ENCODE peak calls at places on chromosomes 6 and 20, in ten cellular contexts. X, Y, O, H, Q, S, A, M, J and N are unnamed samples.

GRCh38 chr6:132041706-132042105 is 90.5 kb upstream of the CCN2 start:
- DNase-seq in A (no peak), X (no peak), M (no peak), Y (no peak), H (no peak), Q (no peak), S (no peak), J (no peak), O (no peak), N (no peak)

GRCh38 chr6:120077489-120077888 is 727.9 kb upstream of the MAN1A1 start:
- DNase-seq in H (no peak), A (no peak), Y (no peak), M (peak), J (no peak), S (no peak), O (no peak), Q (no peak), X (no peak), N (no peak)

GRCh38 chr6:110738899-110739365 is 76.3 kb downstream of the CDK19 start:
- DNase-seq in H (no peak), S (no peak), A (no peak), J (no peak), X (no peak), O (no peak), Q (no peak), Y (no peak), M (no peak), N (peak)

GRCh38 chr6:114202389-114202788 is 140.4 kb downstream of the HS3ST5 start:
- DNase-seq in S (no peak), H (no peak), Q (no peak), J (no peak), O (no peak), Y (no peak), A (no peak), M (no peak), X (no peak), N (no peak)

GRCh38 chr6:139323511-139324445 is 32.0 kb upstream of the TXLNB start:
- DNase-seq in S (peak), Q (peak), J (peak), M (peak), H (no peak), X (no peak), A (peak), O (peak), Y (peak), N (peak)

GRCh38 chr6:45921703-45922270 is 93.9 kb downstream of the CLIC5 start:
- DNase-seq in Y (no peak), S (peak), X (no peak), H (no peak), M (no peak), Q (peak), J (no peak), A (no peak), O (no peak), N (no peak)

GRCh38 chr6:82022614-82023102 is 224.9 kb downstream of the IBTK start:
- DNase-seq in O (no peak), A (no peak), Y (no peak), Q (no peak), S (no peak), H (no peak), M (no peak), J (no peak), X (no peak), N (no peak)

GRCh38 chr6:136051140-136051775 is 198.9 kb downstream of the MTFR2 start:
- DNase-seq in M (no peak), S (no peak), A (no peak), O (no peak), Y (no peak), J (no peak), H (no peak), Q (peak), X (no peak), N (no peak)

GRCh38 chr20:47278907-47279348 is 77.6 kb downstream of the ZMYND8 start:
- DNase-seq in O (no peak), M (no peak), S (peak), A (no peak), J (no peak), Q (no peak), Y (no peak), X (no peak), H (no peak), N (no peak)

GRCh38 chr6:111487656-111488055 is 4.6 kb upstream of the REV3L start:
- DNase-seq in A (no peak), M (no peak), O (no peak), S (no peak), H (no peak), J (no peak), Q (no peak), Y (no peak), X (no peak), N (no peak)

GRCh38 chr6:111478064-111478476 is 4.9 kb downstream of the REV3L start:
- DNase-seq in H (no peak), J (no peak), M (no peak), S (no peak), A (no peak), Q (no peak), Y (no peak), X (no peak), O (no peak), N (no peak)

GRCh38 chr6:114272582-114272981 is 70.2 kb downstream of the HS3ST5 start:
- DNase-seq in Y (no peak), M (no peak), H (no peak), O (no peak), A (no peak), S (no peak), X (no peak), J (no peak), Q (no peak), N (no peak)

GRCh38 chr6:151413372-151414145 is 22.2 kb upstream of the ZBTB2 start:
- DNase-seq in X (no peak), Y (no peak), Q (no peak), S (no peak), A (no peak), M (no peak), J (no peak), H (no peak), O (no peak), N (no peak)

GRCh38 chr6:139534472-139535115 is 160.1 kb upstream of the CITED2 start:
- DNase-seq in M (no peak), A (no peak), Y (no peak), S (no peak), O (no peak), X (no peak), Q (no peak), H (no peak), J (no peak), N (peak)

GRCh38 chr6:42296614-42297013 is 79.0 kb upstream of the MRPS10 start:
- DNase-seq in H (no peak), A (no peak), Q (no peak), S (no peak), O (no peak), J (no peak), X (no peak), M (no peak), Y (no peak), N (no peak)

GRCh38 chr20:36802326-36803223 is 29.0 kb upstream of the DSN1 start:
- DNase-seq in Y (no peak), O (no peak), S (no peak), J (no peak), Q (no peak), X (no peak), H (no peak), A (no peak), M (no peak), N (no peak)

GRCh38 chr20:63702751-63703470 is 4.9 kb downstream of the ARFRP1 start:
- DNase-seq in M (no peak), J (no peak), Y (no peak), X (no peak), A (no peak), O (no peak), Q (no peak), S (peak), H (no peak), N (no peak)

GRCh38 chr6:166460473-166461437 is 78.0 kb upstream of the MPC1 start:
- DNase-seq in H (no peak), M (peak), S (no peak), A (peak), J (no peak), Q (no peak), Y (no peak), O (no peak), X (no peak), N (no peak)

DNA sequence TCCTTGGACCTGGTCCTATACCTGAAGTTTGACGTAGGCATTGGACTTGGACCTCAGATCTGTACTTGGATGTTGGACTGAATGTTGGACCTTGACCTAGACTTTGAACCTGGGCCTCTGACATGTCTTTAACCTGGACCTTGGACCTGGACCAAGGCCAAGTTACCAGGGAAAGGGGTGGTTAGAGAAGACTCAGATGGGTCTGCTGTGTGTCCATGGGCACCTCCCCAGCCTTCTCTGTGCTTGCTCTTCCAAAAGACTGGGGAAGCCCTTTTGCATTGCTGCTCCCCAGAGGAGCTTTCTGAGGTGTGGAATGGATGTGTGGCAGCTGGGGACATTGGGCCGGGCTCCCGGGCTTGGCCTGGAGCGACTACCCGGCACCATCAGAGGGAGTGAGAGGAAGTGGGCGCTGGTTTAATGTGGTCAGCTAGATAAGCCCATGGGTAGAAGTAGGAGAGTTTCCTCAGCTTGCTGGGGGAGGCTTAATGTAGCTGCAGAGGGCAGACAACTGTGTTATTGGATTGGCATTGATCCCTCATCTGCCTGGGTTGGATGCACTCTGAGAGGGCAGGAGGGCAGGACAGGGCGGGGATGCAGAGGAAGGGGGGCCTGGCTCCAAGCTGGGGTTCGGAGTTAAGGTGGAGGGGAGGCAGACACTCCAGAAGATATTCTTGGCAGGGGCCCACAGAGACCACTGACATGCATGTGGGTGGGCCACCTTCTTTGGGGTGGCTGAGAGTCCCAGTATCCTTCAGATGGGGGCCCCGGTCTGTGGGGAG is 4.2 kb downstream of the SCRT2 start:
- DNase-seq in Y (no peak), X (no peak), S (no peak), O (no peak), M (no peak), Q (no peak), J (no peak), A (no peak), H (no peak), N (no peak)
- TF ChIP-seq POLR2A in Y (no peak), X (no peak), S (no peak), O (no peak), M (no peak), Q (no peak), J (no peak), A (no peak), H (no peak), N (no peak)

GRCh38 chr20:51562334-51563140 is 20.0 kb upstream of the NFATC2 start:
- DNase-seq in Y (no peak), M (peak), Q (peak), X (peak), A (peak), H (peak), S (peak), J (peak), O (peak), N (peak)
- TF ChIP-seq POLR2A in Y (no peak), M (no peak), Q (peak), X (no peak), A (no peak), H (no peak), S (peak), J (peak), O (peak), N (peak)

DNA sequence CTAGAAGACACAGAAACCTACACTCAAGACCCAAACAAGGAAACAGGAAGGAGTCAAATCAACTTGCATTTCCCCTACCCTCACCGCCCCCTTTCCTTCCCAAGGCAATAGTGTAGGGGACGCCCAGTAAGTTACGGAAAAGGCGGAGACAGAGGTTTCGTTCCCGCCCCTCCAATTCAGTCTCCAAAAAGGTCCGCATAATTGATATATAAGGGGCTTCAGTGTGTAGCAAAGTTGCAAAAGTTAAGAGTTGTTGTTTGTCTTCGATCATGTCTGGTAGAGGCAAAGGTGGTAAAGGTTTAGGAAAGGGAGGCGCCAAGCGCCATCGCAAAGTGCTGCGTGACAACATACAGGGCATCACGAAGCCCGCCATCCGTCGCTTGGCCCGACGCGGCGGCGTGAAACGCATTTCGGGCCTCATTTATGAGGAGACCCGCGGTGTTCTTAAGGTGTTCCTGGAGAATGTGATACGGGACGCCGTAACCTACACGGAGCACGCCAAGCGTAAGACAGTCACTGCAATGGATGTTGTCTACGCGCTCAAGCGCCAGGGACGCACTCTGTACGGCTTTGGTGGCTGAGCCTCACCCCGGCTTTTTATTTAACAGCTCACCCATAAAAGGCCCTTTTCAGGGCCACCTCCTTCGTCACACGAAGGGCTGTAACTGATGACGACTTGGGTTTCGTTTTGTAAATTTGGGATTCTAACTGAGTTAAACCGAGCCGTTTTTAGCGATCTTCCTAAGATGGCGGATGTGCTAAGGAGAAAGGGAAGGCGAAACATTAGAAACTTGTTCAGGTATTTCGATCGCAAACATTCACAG is 124.6 kb upstream of the BTN3A2 start:
- DNase-seq in Y (no peak), X (no peak), Q (peak), M (peak), O (peak), J (peak), H (no peak), A (peak), S (peak), N (no peak)
- TF ChIP-seq POLR2A in Y (peak), X (peak), Q (peak), M (no peak), O (peak), J (peak), H (no peak), A (peak), S (peak), N (peak)

GRCh38 chr20:45972500-45973183 is 639 bp upstream of the ZNF335 start:
- DNase-seq in O (no peak), J (no peak), M (no peak), A (peak), X (peak), S (peak), Y (no peak), H (no peak), Q (no peak), N (no peak)
- TF ChIP-seq POLR2A in O (no peak), J (no peak), M (no peak), A (no peak), X (no peak), S (no peak), Y (no peak), H (peak), Q (no peak), N (no peak)

GRCh38 chr6:18395177-18395850 is 8.2 kb downstream of the RNF144B start:
- DNase-seq in Y (no peak), M (no peak), J (peak), S (no peak), O (no peak), H (no peak), Q (no peak), A (no peak), X (no peak), N (no peak)
- TF ChIP-seq POLR2A in Y (no peak), M (no peak), J (no peak), S (no peak), O (no peak), H (no peak), Q (no peak), A (no peak), X (no peak), N (no peak)

DNA sequence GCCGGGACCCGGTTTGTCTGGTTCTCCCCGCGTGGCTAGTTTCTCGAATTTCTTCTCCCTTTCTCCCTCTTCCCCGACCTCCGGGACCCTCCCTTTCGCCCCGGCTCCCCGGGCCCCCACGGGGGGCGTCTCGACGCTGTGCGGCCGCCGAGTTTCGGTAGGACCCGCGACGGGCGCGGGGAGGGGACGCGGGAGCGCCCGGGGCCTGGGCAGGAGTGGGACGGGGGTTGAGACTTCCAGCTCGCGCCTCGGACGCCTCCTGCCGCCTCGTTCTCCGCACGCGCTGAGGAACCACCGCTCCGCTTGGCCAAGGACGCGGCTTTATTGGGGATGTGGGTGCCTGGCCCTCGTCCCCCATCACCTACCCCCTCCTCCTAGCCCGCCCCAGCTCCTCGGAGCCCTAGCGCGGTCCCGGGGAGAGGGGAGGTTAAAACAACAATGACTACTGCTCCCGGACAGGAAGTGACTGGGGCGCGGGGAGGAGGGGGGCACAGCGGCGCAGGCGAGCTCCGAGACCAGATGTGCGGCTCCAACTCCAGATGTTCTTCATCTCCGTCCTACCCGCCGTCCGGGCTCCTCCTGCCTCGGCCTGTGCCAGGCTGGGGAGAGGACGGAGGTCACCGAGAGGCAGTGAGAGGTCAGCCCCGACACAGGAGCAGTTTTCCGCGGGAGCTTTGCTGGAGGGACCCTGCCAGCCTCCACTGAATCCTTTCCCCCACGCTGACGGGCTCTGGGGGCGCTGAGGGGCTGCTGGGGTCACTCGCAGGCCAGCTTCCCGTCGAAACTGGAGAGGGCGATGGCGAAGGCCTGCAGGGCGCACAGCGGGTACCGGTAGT is 910 bp upstream of the TEAD3 start:
- DNase-seq in A (peak), S (peak), H (peak), J (peak), X (peak), M (peak), Y (no peak), O (peak), Q (peak), N (peak)
- TF ChIP-seq POLR2A in A (no peak), S (no peak), H (no peak), J (no peak), X (no peak), M (no peak), Y (no peak), O (peak), Q (no peak), N (no peak)

GRCh38 chr6:31886426-31887068 is 7.8 kb upstream of the SLC44A4 start:
- DNase-seq in M (no peak), J (no peak), X (no peak), Q (no peak), A (no peak), S (no peak), O (no peak), Y (no peak), H (no peak), N (no peak)
- TF ChIP-seq POLR2A in M (no peak), J (no peak), X (no peak), Q (no peak), A (no peak), S (no peak), O (no peak), Y (no peak), H (no peak), N (no peak)

GRCh38 chr6:146770965-146771735 is 172.4 kb downstream of the ADGB start:
- DNase-seq in O (no peak), M (peak), S (peak), A (peak), Y (no peak), H (no peak), Q (no peak), J (no peak), X (no peak), N (no peak)
- TF ChIP-seq POLR2A in O (no peak), M (no peak), S (no peak), A (no peak), Y (no peak), H (no peak), Q (no peak), J (no peak), X (no peak), N (no peak)

GRCh38 chr6:63467247-63467954 is 104.9 kb upstream of the LOC128125822 start:
- DNase-seq in Q (no peak), S (no peak), Y (no peak), M (no peak), J (no peak), H (no peak), O (no peak), X (no peak), A (no peak), N (no peak)
- TF ChIP-seq POLR2A in Q (no peak), S (no peak), Y (no peak), M (no peak), J (no peak), H (no peak), O (no peak), X (no peak), A (no peak), N (no peak)